ENCODE peak calls at places on chromosomes 7 and 10, in nine cellular contexts. S is GM23338, L is stomach, H is breast epithelium, A is HCT116, M is upper lobe of left lung, F is endothelial cell of umbilical vein, I is HepG2, Y is transverse colon. W is an unnamed sample. For H3K4me1, the result is how much of the 10 kb centered on the place peaks cover.

GRCh38 chr10:119616879-119617580 is 20.3 kb upstream of the TIAL1 start:
- DNase-seq in A (no peak), H (no peak), Y (no peak), F (no peak), S (peak), M (no peak), L (no peak), I (peak), W (no peak)

GRCh38 chr7:8491106-8491505 is 57.7 kb downstream of the NXPH1 start:
- DNase-seq in A (no peak), Y (no peak), M (no peak), I (no peak), F (no peak), L (no peak), H (no peak), S (no peak), W (no peak)

GRCh38 chr7:156759143-156759542 is 118.6 kb downstream of the RNF32 start:
- DNase-seq in F (no peak), I (peak), S (no peak), Y (no peak), M (no peak), H (no peak), A (no peak), L (no peak), W (no peak)

GRCh38 chr10:14669576-14669975 is 105.1 kb downstream of the FAM107B start:
- DNase-seq in M (no peak), Y (no peak), I (no peak), A (no peak), F (no peak), H (no peak), L (no peak), S (no peak), W (no peak)

GRCh38 chr7:100655908-100656674 is at the start of gene ACTL6B:
- DNase-seq in F (peak), L (peak), M (peak), S (peak), Y (peak), A (no peak), H (no peak), I (no peak), W (no peak)

GRCh38 chr10:6005856-6006390 is 28.6 kb upstream of the IL15RA start:
- DNase-seq in L (no peak), I (no peak), S (no peak), H (no peak), F (no peak), M (no peak), A (no peak), Y (no peak), W (peak)

GRCh38 chr10:105981679-105982078 is 1182.8 kb downstream of the SORCS1 start:
- DNase-seq in M (no peak), H (no peak), F (no peak), Y (no peak), A (no peak), S (no peak), I (no peak), L (no peak), W (no peak)

GRCh38 chr7:150415161-150416160 is 35.0 kb upstream of the GIMAP8 start:
- DNase-seq in Y (no peak), A (no peak), I (peak), S (no peak), F (no peak), L (no peak), H (peak), M (no peak), W (no peak)

GRCh38 chr7:130490888-130491771 is 755 bp upstream of the MEST start:
- DNase-seq in I (no peak), S (peak), A (no peak), F (peak), Y (peak), M (no peak), L (peak), H (no peak), W (peak)

GRCh38 chr7:120395526-120396019 is 122.6 kb downstream of the KCND2 start:
- DNase-seq in M (no peak), L (no peak), H (no peak), I (no peak), F (no peak), S (no peak), Y (no peak), A (no peak), W (no peak)

GRCh38 chr10:98262571-98262970 is 5.4 kb downstream of the LOXL4 start:
- DNase-seq in M (peak), F (peak), Y (no peak), S (peak), H (peak), L (peak), I (no peak), A (peak), W (peak)

GRCh38 chr10:73439055-73439454 is 5.7 kb upstream of the MSS51 start:
- DNase-seq in A (no peak), I (no peak), S (no peak), F (no peak), Y (no peak), L (no peak), H (no peak), M (no peak), W (no peak)

GRCh38 chr10:27742926-27743735 is 2.5 kb downstream of the MKX start:
- DNase-seq in A (no peak), S (peak), H (no peak), L (peak), Y (peak), F (peak), I (no peak), M (no peak), W (no peak)
- H3K4me1 ChIP-seq in A (under half), S (under half), H (under half), L (half or more), Y (under half), F (under half), I (under half), M (under half), W (under half)

GRCh38 chr10:77117501-77117900 is 520.1 kb downstream of the KCNMA1 start:
- DNase-seq in S (no peak), F (no peak), L (no peak), I (no peak), A (no peak), Y (no peak), M (no peak), H (no peak), W (no peak)

GRCh38 chr10:77116904-77117303 is 520.7 kb downstream of the KCNMA1 start:
- DNase-seq in S (no peak), H (no peak), A (no peak), I (no peak), F (no peak), Y (no peak), M (no peak), L (no peak), W (no peak)

GRCh38 chr10:77109470-77109994 is 528.1 kb downstream of the KCNMA1 start:
- DNase-seq in I (no peak), Y (no peak), H (no peak), L (no peak), F (no peak), M (no peak), S (peak), A (no peak), W (peak)

GRCh38 chr10:77114181-77114821 is 523.3 kb downstream of the KCNMA1 start:
- DNase-seq in M (no peak), L (no peak), I (no peak), Y (no peak), A (no peak), S (peak), H (no peak), F (no peak), W (peak)

GRCh38 chr10:77111611-77112550 is 525.7 kb downstream of the KCNMA1 start:
- DNase-seq in L (no peak), M (no peak), H (no peak), Y (no peak), F (peak), S (peak), I (peak), A (peak), W (peak)
- TF ChIP-seq POLR2AphosphoS5 in L (no peak), M (no peak), H (no peak), Y (no peak), F (no peak), S (no peak), I (no peak), A (no peak), W (no peak)

GRCh38 chr10:133106516-133106915 is 18.8 kb downstream of the ADGRA1 start:
- DNase-seq in F (no peak), A (no peak), H (no peak), S (no peak), Y (no peak), L (no peak), M (no peak), I (no peak), W (no peak)

GRCh38 chr10:133104972-133105495 is 17.3 kb downstream of the ADGRA1 start:
- DNase-seq in A (no peak), S (no peak), F (no peak), I (no peak), L (no peak), Y (no peak), H (no peak), M (no peak), W (no peak)

GRCh38 chr10:133104076-133104965 is 16.6 kb downstream of the ADGRA1 start:
- DNase-seq in L (no peak), Y (no peak), S (peak), M (no peak), F (no peak), A (no peak), I (no peak), H (no peak), W (no peak)

GRCh38 chr10:133107442-133107841 is 19.7 kb downstream of the ADGRA1 start:
- DNase-seq in I (no peak), Y (no peak), F (no peak), H (no peak), L (no peak), M (no peak), S (no peak), A (no peak), W (no peak)

DNA sequence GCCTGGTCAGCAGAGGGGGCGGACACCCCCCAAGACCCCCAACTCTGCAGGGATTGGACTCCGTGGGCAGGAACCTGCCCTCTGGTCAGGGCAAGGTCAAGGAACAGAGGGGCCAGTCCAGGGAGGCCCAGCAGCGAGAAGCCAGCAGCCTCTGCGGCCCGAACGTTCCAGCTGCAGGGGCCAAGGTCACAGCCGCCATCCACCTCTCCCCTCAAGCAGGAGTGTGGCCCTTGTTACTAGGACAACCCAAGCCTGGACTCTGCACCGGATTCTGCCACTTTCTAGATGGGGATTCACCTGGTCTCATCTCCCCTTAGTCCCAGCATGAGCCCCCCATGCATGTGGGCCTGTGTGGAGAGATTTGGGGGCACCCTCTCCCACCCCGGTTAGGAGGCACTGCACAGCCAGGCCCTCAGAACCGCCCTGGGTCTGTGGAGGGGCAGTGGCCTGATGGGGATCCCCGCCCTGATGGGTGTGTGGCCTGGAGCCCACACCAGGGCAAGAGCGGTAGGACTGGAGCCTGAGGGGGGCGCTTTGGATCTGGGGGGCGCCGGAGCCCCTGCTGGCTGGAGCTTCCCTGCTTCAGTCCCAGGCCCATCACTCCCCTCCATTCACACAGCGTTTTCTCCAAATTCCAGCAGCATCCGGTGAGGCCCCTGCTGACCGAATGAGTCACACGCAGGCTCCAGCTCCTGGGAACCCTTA is 18.1 kb downstream of the ADGRA1 start:
- DNase-seq in M (no peak), H (no peak), F (no peak), S (no peak), A (no peak), L (no peak), Y (no peak), I (no peak), W (no peak)
- H3K4me1 ChIP-seq in M (under half), H (under half), F (under half), S (under half), A (under half), L (under half), Y (under half), I (under half), W (under half)

GRCh38 chr7:27739914-27740448 is at the start of gene TAX1BP1:
- DNase-seq in I (peak), S (peak), M (peak), A (peak), H (peak), Y (peak), L (peak), F (peak), W (peak)
- TF ChIP-seq POLR2AphosphoS5 in I (peak), S (peak), M (peak), A (peak), H (peak), Y (peak), L (peak), F (peak), W (peak)

GRCh38 chr7:92758796-92759431 is 77.5 kb downstream of the CDK6 start:
- DNase-seq in S (no peak), M (no peak), A (no peak), F (no peak), H (no peak), Y (no peak), L (no peak), I (no peak), W (no peak)
- H3K4me1 ChIP-seq in S (half or more), M (under half), A (under half), F (under half), H (under half), Y (under half), L (under half), I (under half), W (under half)

GRCh38 chr7:5700391-5700985 is 81.0 kb downstream of the RNF216 start:
- DNase-seq in S (no peak), L (no peak), M (no peak), I (no peak), A (no peak), Y (no peak), F (no peak), H (no peak), W (no peak)

GRCh38 chr7:5702876-5703571 is 78.4 kb downstream of the RNF216 start:
- DNase-seq in S (no peak), H (no peak), M (no peak), A (peak), Y (no peak), F (no peak), I (no peak), L (no peak), W (no peak)

GRCh38 chr7:5699467-5699866 is 82.0 kb downstream of the RNF216 start:
- DNase-seq in F (no peak), S (no peak), L (no peak), M (no peak), Y (no peak), I (no peak), A (no peak), H (no peak), W (no peak)

GRCh38 chr7:5699951-5700384 is 81.5 kb downstream of the RNF216 start:
- DNase-seq in S (peak), I (no peak), H (peak), A (no peak), F (no peak), Y (peak), L (no peak), M (no peak), W (no peak)

DNA sequence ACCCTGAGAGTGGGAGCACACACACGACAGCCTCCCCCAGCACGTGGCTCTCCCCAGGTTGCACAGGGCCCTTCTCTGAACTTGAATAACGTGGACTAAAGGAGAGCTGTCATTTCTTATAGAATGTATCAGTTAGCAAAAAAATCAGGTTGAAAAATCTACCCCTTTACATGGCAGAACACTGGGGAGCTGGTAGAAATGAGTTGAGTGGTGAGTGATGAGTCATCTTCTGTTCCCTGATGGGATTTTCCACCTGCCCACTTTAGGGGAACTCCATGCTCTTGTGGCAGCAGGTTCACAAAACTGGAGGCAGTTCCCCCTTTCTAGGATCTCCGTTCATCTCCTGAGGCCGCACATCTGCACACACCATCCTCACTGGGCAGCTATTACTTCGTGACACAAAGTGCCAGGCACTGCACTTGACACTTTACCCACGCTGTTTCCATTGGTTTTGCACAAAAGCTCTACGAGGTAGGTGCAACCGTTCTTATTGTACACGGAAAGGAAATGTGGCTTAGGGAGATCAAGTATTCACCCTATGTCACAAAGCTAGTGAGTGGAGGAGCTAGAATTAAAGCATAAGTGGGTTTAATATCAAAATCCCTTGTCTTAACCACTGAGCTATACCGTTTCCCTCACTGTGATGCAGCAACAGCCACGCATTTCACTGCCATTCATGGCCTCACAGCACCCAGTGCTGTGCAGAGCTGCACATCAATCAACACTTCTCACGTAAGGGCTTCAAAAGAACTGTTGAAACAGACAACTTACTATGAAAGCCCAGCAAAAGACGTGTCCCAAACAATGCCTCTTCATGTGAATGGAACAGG is 80.2 kb downstream of the RNF216 start:
- DNase-seq in A (no peak), L (no peak), I (no peak), M (no peak), F (peak), S (no peak), Y (no peak), H (no peak), W (no peak)
- TF ChIP-seq POLR2AphosphoS5 in A (no peak), L (no peak), I (no peak), M (no peak), F (no peak), S (no peak), Y (no peak), H (no peak), W (no peak)

GRCh38 chr10:97195654-97196212 is 10.0 kb upstream of the SLIT1 start:
- DNase-seq in I (no peak), F (no peak), L (no peak), M (no peak), Y (no peak), H (no peak), S (no peak), A (no peak), W (no peak)

GRCh38 chr10:97196213-97197029 is 10.7 kb upstream of the SLIT1 start:
- DNase-seq in L (peak), S (peak), F (peak), M (peak), A (peak), I (peak), Y (peak), H (no peak), W (no peak)

GRCh38 chr10:97200616-97201015 is 14.9 kb upstream of the SLIT1 start:
- DNase-seq in I (no peak), H (no peak), M (no peak), L (no peak), F (no peak), Y (no peak), A (no peak), S (no peak), W (no peak)

GRCh38 chr10:97192952-97193435 is 7.2 kb upstream of the SLIT1 start:
- DNase-seq in H (no peak), L (no peak), S (no peak), I (no peak), Y (no peak), A (no peak), M (no peak), F (no peak), W (no peak)

DNA sequence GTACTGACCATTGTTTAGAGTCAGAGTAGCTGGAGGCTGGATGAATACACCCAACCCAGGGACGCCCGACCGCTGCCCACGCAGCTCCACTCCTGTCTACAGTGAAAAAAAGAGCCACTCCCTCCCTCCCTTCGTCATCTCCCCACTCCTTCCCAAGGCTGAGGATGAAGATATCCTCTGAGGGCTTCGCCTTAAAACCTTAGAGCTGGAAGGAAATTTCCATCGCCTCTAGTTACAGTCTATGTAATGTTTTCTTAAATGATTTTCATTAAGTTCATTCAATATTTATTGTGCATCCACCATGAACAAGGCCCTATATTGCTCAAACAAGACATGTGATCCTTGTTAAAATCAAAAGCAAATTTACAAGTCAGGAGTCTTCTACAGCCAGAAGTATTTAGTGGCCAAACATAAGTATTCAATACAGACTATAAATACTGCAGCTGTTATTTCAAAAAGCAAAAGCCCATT is 11.3 kb upstream of the SLIT1 start:
- DNase-seq in M (no peak), H (no peak), F (no peak), S (no peak), A (no peak), Y (no peak), L (no peak), I (no peak), W (no peak)
- H3K4me1 ChIP-seq in M (under half), H (under half), F (under half), S (under half), A (under half), Y (under half), L (under half), I (under half), W (under half)

GRCh38 chr10:89414146-89414878 is at the start of gene IFIT5:
- DNase-seq in L (peak), S (peak), H (peak), Y (peak), F (peak), A (no peak), I (peak), M (peak), W (peak)
- TF ChIP-seq POLR2AphosphoS5 in L (peak), S (peak), H (peak), Y (no peak), F (peak), A (peak), I (peak), M (peak), W (peak)

DNA sequence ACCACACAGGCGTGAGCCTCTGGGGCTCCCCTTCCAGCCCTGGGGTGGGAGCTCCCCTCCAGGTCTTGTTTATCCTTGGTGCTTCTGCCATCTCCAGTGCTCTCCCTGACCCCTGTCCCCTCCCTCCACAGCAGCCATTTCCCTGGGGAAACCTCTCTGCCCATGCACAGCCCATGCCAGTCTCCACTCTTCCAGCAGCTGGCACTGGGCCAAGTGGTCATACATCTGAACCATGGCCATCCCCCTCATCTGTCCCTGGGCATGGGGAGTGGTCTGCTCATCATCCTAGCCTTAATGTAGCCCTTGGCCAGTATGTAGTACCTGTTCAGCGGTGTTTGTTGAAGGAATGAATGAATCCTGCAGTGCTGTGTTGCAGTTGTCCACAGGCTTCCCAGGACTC is 172.4 kb upstream of the ZNF32 start:
- DNase-seq in I (no peak), S (no peak), L (no peak), F (no peak), H (no peak), M (no peak), Y (no peak), A (no peak), W (no peak)
- H3K4me1 ChIP-seq in I (under half), S (under half), L (under half), F (under half), H (under half), M (under half), Y (under half), A (under half), W (under half)